ENCODE peak calls at places on chromosomes 5 and 9, in five cellular contexts. One of them, this sample, is unnamed.
A peak's percentile ranks its signal among the peaks of the same experiment; 100 is the strongest.

GRCh38 chr5:169629847-169630548 is 7.1 kb upstream of the DOCK2 start:
- DNase-seq in GM23248: peak; percentile 96
- DNase-seq in pancreas: no peak
- DNase-seq in lung: no peak
- DNase-seq in stomach: no peak
- DNase-seq in this sample: no peak

GRCh38 chr9:98536542-98537173 is 172.1 kb downstream of the GABBR2 start:
- DNase-seq in GM23248: no peak
- DNase-seq in pancreas: peak; percentile 22
- DNase-seq in lung: peak; percentile 27
- DNase-seq in stomach: no peak
- DNase-seq in this sample: no peak

GRCh38 chr5:1726956-1727355 is 72.7 kb downstream of the MRPL36 start:
- DNase-seq in GM23248: no peak
- DNase-seq in pancreas: no peak
- DNase-seq in lung: no peak
- DNase-seq in stomach: peak; percentile 23
- DNase-seq in this sample: peak; percentile 40

GRCh38 chr9:76717176-76717575 is 47.1 kb upstream of the PCA3 start:
- DNase-seq in GM23248: no peak
- DNase-seq in pancreas: no peak
- DNase-seq in lung: no peak
- DNase-seq in stomach: no peak
- DNase-seq in this sample: no peak

GRCh38 chr9:2657427-2657826 is 35.8 kb downstream of the VLDLR start:
- DNase-seq in GM23248: no peak
- DNase-seq in pancreas: no peak
- DNase-seq in lung: no peak
- DNase-seq in stomach: no peak
- DNase-seq in this sample: no peak

GRCh38 chr9:110050925-110051355 is 157.0 kb downstream of the C9orf152 start:
- DNase-seq in GM23248: peak; percentile 96
- DNase-seq in pancreas: no peak
- DNase-seq in lung: peak; percentile 34
- DNase-seq in stomach: no peak
- DNase-seq in this sample: peak; percentile 74

GRCh38 chr9:107158321-107158720 is 124.8 kb upstream of the RAD23B start:
- DNase-seq in GM23248: peak; percentile 46
- DNase-seq in pancreas: no peak
- DNase-seq in lung: no peak
- DNase-seq in stomach: no peak
- DNase-seq in this sample: no peak

GRCh38 chr5:115811406-115811805 is 5.1 kb downstream of the CDO1 start:
- DNase-seq in GM23248: no peak
- DNase-seq in pancreas: no peak
- DNase-seq in lung: no peak
- DNase-seq in stomach: no peak
- DNase-seq in this sample: no peak

GRCh38 chr9:104820336-104820735 is 56.4 kb downstream of the NIPSNAP3B start:
- DNase-seq in GM23248: no peak
- DNase-seq in pancreas: no peak
- DNase-seq in lung: no peak
- DNase-seq in stomach: no peak
- DNase-seq in this sample: no peak

GRCh38 chr5:169081008-169081724 is 219.8 kb downstream of the SLIT3 start:
- DNase-seq in GM23248: no peak
- DNase-seq in pancreas: no peak
- DNase-seq in lung: no peak
- DNase-seq in stomach: no peak
- DNase-seq in this sample: no peak

GRCh38 chr5:109929371-109929770 is 239.6 kb downstream of the MAN2A1 start:
- DNase-seq in GM23248: no peak
- DNase-seq in pancreas: no peak
- DNase-seq in lung: no peak
- DNase-seq in stomach: no peak
- DNase-seq in this sample: no peak

GRCh38 chr9:69899491-69899890 is 78.9 kb downstream of the CFAP95 start:
- DNase-seq in GM23248: no peak
- DNase-seq in pancreas: no peak
- DNase-seq in lung: no peak
- DNase-seq in stomach: no peak
- DNase-seq in this sample: no peak

GRCh38 chr5:119373449-119373858 is 17.6 kb downstream of the TNFAIP8 start:
- DNase-seq in GM23248: no peak
- DNase-seq in pancreas: no peak
- DNase-seq in lung: no peak
- DNase-seq in stomach: no peak
- DNase-seq in this sample: no peak

GRCh38 chr9:130419521-130420035 is 25.2 kb upstream of the ASS1 start:
- DNase-seq in GM23248: no peak
- DNase-seq in pancreas: no peak
- DNase-seq in lung: no peak
- DNase-seq in stomach: no peak
- DNase-seq in this sample: no peak

GRCh38 chr5:151503999-151504398 is 56.6 kb downstream of the SLC36A1 start:
- DNase-seq in GM23248: no peak
- DNase-seq in pancreas: no peak
- DNase-seq in lung: no peak
- DNase-seq in stomach: no peak
- DNase-seq in this sample: no peak

DNA sequence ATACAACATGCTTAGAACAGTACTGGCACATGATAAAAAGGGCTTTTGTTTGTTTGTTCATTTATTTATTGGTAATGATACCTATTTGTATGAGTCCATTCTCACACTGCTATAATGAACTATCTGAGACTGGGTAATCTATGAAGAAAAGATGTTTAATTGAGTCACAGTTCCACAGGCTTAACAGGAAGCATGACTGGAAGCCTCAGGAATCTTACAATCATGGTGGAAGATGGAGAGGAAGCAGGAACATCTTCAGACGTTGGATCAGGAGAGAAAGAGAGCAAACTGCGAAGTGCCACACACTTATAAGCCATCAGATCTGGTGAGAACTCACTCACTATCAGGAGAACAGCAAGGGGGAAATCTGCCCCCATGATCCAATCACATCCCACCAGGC is 847.7 kb downstream of the CDH18 start:
- DNase-seq in GM23248: no peak
- DNase-seq in pancreas: no peak
- DNase-seq in lung: no peak
- DNase-seq in stomach: no peak
- DNase-seq in this sample: no peak
- H3K4me3 ChIP-seq in GM23248: no peak overlapping the region
- H3K4me3 ChIP-seq in pancreas: no peak overlapping the region
- H3K4me3 ChIP-seq in lung: no peak overlapping the region
- H3K4me3 ChIP-seq in stomach: no peak overlapping the region
- H3K4me3 ChIP-seq in this sample: no peak overlapping the region

GRCh38 chr9:35700942-35701341 is 11.2 kb upstream of the TPM2 start:
- DNase-seq in GM23248: no peak
- DNase-seq in pancreas: no peak
- DNase-seq in lung: no peak
- DNase-seq in stomach: no peak
- DNase-seq in this sample: no peak
- H3K36me3 ChIP-seq in GM23248: peaks cover 96% of the 10 kb centered on the region
- H3K36me3 ChIP-seq in pancreas: peaks cover 65% of the 10 kb centered on the region
- H3K36me3 ChIP-seq in lung: peaks cover 82% of the 10 kb centered on the region
- H3K36me3 ChIP-seq in stomach: peaks cover 91% of the 10 kb centered on the region
- H3K36me3 ChIP-seq in this sample: peaks cover 98% of the 10 kb centered on the region

DNA sequence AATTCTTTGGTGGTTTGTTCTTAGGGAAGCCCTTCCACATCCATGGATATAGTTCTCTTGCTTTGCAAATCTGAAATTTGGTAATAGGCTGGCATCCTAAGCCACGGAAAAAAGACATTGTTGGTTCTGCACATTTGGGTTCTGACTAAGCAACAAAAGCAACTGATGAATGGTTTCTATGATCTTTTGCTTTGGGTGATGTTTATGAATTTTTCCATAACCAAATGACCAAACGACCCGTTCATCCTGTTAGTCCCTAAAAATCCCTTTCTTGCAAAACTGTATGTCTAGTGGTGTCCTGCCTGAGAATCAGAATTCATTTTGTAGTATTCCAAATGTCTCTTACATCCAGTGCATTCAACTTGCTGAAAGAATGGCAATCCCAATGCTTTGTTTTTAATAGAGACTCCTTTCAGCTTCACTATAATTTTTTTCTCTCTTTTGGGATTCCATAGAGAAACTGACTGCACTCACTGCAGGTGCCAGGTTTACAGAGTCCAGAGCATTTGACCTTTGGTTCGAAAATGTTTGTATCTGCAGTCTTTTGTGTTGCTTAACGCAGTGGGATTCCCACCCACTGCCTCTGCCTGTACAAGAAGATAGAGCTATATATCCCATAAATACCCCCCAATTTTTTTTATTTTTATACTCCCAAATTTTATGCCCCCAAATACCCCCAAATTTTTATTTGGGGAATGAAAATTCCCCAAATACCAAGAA is 4.7 kb downstream of the SPTAN1 start:
- DNase-seq in GM23248: peak; percentile 17
- DNase-seq in pancreas: no peak
- DNase-seq in lung: no peak
- DNase-seq in stomach: no peak
- DNase-seq in this sample: no peak
- H3K4me3 ChIP-seq in GM23248: no peak overlapping the region
- H3K4me3 ChIP-seq in pancreas: no peak overlapping the region
- H3K4me3 ChIP-seq in lung: no peak overlapping the region
- H3K4me3 ChIP-seq in stomach: no peak overlapping the region
- H3K4me3 ChIP-seq in this sample: no peak overlapping the region

GRCh38 chr5:177334155-177334551 is 17.3 kb downstream of the LMAN2 start:
- DNase-seq in GM23248: no peak
- DNase-seq in pancreas: no peak
- DNase-seq in lung: no peak
- DNase-seq in stomach: no peak
- DNase-seq in this sample: no peak
- H3K36me3 ChIP-seq in GM23248: peaks cover 4% of the 10 kb centered on the region
- H3K36me3 ChIP-seq in pancreas: peaks cover 48% of the 10 kb centered on the region
- H3K36me3 ChIP-seq in lung: peaks cover 89% of the 10 kb centered on the region
- H3K36me3 ChIP-seq in stomach: peaks cover 69% of the 10 kb centered on the region
- H3K36me3 ChIP-seq in this sample: peaks cover 80% of the 10 kb centered on the region

GRCh38 chr5:147188200-147189108 is 46.4 kb upstream of the STK32A start:
- DNase-seq in GM23248: peak; percentile 75
- DNase-seq in pancreas: peak; percentile 61
- DNase-seq in lung: peak; percentile 42
- DNase-seq in stomach: peak; percentile 51
- DNase-seq in this sample: no peak
- H3K4me3 ChIP-seq in GM23248: peak overlapping the region; percentile 38
- H3K4me3 ChIP-seq in pancreas: no peak overlapping the region
- H3K4me3 ChIP-seq in lung: no peak overlapping the region
- H3K4me3 ChIP-seq in stomach: no peak overlapping the region
- H3K4me3 ChIP-seq in this sample: no peak overlapping the region

GRCh38 chr5:133977161-133977787 is 8.8 kb upstream of the C5orf15 start:
- DNase-seq in GM23248: no peak
- DNase-seq in pancreas: no peak
- DNase-seq in lung: no peak
- DNase-seq in stomach: peak; percentile 37
- DNase-seq in this sample: no peak

GRCh38 chr5:133978943-133979342 is 10.5 kb upstream of the C5orf15 start:
- DNase-seq in GM23248: no peak
- DNase-seq in pancreas: no peak
- DNase-seq in lung: no peak
- DNase-seq in stomach: no peak
- DNase-seq in this sample: no peak

GRCh38 chr5:133974142-133974541 is 5.7 kb upstream of the C5orf15 start:
- DNase-seq in GM23248: no peak
- DNase-seq in pancreas: no peak
- DNase-seq in lung: no peak
- DNase-seq in stomach: no peak
- DNase-seq in this sample: no peak

GRCh38 chr5:133980652-133981051 is 12.2 kb upstream of the C5orf15 start:
- DNase-seq in GM23248: no peak
- DNase-seq in pancreas: no peak
- DNase-seq in lung: no peak
- DNase-seq in stomach: no peak
- DNase-seq in this sample: no peak

DNA sequence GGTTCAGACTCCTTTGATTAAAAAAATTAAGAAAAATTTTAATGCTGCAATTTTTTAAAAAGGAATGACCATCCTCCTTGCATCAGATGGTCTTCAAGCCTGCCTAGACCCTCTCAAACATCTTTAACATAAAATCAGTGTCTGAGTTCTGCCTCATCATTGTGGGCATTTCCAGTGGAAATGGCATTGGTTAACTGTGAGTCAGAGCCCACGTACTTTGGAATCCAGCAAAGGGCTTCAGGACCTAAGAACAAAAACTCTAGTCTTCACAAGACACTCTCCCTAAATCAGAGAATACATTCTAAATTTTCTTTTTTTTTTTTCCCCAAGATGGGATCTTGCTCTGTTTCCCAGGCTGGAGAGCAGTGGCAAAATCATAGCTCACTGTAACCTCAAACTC is 9.4 kb upstream of the C5orf15 start:
- DNase-seq in GM23248: peak; percentile 89
- DNase-seq in pancreas: no peak
- DNase-seq in lung: no peak
- DNase-seq in stomach: no peak
- DNase-seq in this sample: no peak
- H3K36me3 ChIP-seq in GM23248: peaks cover 57% of the 10 kb centered on the region
- H3K36me3 ChIP-seq in pancreas: peaks cover 20% of the 10 kb centered on the region
- H3K36me3 ChIP-seq in lung: peaks cover 36% of the 10 kb centered on the region
- H3K36me3 ChIP-seq in stomach: peaks cover 68% of the 10 kb centered on the region
- H3K36me3 ChIP-seq in this sample: peaks cover 80% of the 10 kb centered on the region

This sample was measured in right atrium auricular region.